ENCODE peak calls at places on chromosomes 12 and 14, in eight cellular contexts. V is lung, A is H9, D is stomach, P is cardiac muscle cell, O is esophagus squamous epithelium, N is SK-N-SH, I is left ventricle myocardium inferior. E is an unnamed sample. For H3K4me1, the result is how much of the 10 kb centered on the place peaks cover.

GRCh38 chr12:44078273-44078672 is 242.4 kb downstream of the TMEM117 start:
- DNase-seq in D (no peak), N (no peak), P (no peak), I (no peak), V (no peak), O (no peak), A (no peak), E (no peak)

GRCh38 chr12:1305063-1305434 is 289.3 kb downstream of the FBXL14 start:
- DNase-seq in O (no peak), P (no peak), V (no peak), N (no peak), A (no peak), I (no peak), D (no peak), E (no peak)

GRCh38 chr14:36556811-36557433 is 25.5 kb downstream of the NKX2-8 start:
- DNase-seq in D (no peak), N (peak), I (no peak), V (no peak), A (no peak), P (peak), O (no peak), E (no peak)

GRCh38 chr12:59929091-59929490 is 333.3 kb downstream of the SLC16A7 start:
- DNase-seq in V (no peak), N (no peak), I (no peak), A (no peak), O (no peak), P (no peak), D (peak), E (no peak)

GRCh38 chr12:107404981-107405380 is 280.6 kb upstream of the PWP1 start:
- DNase-seq in O (no peak), N (peak), D (no peak), I (no peak), V (no peak), P (peak), A (peak), E (peak)

GRCh38 chr12:56129210-56129691 is 1.2 kb downstream of the ESYT1 start:
- DNase-seq in D (peak), P (peak), I (peak), A (peak), V (peak), N (peak), O (no peak), E (peak)

GRCh38 chr14:37399517-37399916 is 195.5 kb downstream of the FOXA1 start:
- DNase-seq in P (no peak), V (no peak), A (no peak), N (no peak), D (no peak), O (no peak), I (no peak), E (no peak)

GRCh38 chr14:94586635-94587034 is 5.4 kb downstream of the SERPINA5 start:
- DNase-seq in P (no peak), N (no peak), I (no peak), A (no peak), D (no peak), V (no peak), O (no peak), E (no peak)

GRCh38 chr12:119153477-119154434 is 25.0 kb upstream of the HSPB8 start:
- DNase-seq in A (peak), V (peak), P (peak), D (peak), O (no peak), N (no peak), I (peak), E (peak)

GRCh38 chr12:126385785-126386184 is 1320.5 kb downstream of the AACS start:
- DNase-seq in D (no peak), P (no peak), A (no peak), O (no peak), V (no peak), I (no peak), N (no peak), E (no peak)

DNA sequence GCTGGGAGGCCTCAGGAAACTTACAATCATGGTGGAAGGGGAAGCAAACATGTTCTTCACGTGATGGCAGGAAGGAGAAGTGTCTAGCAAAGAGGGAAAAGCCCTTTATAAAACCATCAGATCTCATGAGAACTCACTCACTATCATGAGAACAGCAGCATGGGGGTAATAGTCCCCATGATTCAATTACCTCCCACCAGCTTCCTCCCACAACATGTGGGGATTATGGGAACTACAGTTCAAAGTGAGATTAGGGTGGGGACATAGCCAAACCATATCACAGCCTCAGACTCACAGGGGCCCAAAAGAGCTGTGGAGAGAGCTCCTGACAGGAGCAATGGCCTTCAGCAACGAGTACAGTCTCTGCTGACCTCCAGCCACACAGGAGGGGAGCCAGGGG is 151.4 kb downstream of the GXYLT1 start:
- DNase-seq in N (no peak), O (no peak), A (no peak), D (no peak), V (no peak), P (no peak), I (no peak), E (no peak)
- H3K4me1 ChIP-seq in N (under half), O (under half), A (under half), D (under half), V (under half), P (under half), I (under half), E (under half)

DNA sequence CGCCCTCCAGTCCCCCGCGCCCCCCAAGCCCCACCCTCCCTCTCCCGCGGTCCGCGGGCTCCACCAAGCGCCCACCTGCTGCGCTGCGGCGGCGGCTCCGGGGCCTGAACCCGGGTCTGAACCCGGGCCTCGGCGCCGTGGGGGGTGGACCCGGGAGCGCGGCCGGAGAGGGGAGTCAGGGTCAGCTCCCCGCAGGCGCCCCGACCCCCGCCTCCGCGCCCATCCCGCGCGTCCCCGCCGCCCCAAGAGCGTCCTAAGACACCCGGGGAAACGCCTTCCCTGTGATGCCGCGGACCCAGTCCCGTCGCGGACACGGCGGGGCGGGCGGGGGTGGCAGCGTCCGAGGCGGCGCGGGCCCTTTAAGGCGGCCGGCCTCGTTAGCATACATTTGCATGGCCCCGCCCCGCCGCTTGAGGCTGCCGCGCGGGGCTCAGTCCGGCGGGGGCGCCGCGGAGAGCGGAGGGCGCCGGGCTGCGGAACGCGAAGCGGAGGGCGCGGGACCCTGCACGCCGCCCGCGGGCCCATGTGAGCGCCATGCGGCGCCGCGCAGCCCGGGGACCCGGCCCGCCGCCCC is at the start of gene MMP17:
- DNase-seq in N (peak), O (no peak), V (no peak), I (peak), P (peak), A (peak), D (no peak), E (peak)
- TF ChIP-seq CTCF in N (peak), O (no peak), V (no peak), I (peak), P (peak), A (peak), D (no peak), E (no peak)

DNA sequence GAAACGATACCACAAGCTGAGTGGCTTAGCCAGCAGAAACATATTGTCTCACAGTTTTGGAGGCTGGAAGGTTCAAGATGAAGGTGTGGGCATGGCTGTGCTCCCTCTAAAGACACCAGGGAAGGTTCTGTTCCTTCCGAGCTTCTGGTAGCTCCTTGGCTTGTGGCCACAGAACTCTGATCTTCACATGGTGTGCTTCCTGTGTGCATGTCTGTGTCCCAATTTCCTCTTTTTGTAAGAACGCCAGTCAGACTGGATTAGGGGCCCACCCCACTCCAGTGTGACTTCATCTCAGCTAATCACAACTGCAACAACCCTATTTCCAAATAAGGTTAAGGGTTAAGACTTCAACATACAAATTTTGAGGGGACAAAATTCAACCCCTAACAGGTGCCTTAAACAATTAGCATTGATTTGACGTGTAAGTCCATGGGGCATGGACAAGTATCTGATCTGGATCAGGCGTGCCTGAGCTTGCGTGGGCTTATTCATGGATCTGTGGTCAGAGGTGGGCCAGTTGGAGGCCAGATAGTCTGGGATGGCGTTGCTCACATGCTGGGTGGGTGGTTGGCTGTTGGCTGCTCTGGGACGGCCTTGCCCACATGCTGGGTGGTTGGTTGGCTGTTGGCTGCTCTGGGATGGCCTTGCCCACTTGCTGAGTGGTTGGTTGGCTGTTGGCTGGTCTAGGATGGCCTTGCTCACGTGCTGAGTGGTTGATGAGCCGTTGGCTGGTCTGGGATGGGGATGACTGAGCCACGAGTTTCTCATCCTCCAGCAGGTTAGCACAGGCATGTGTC is 88.5 kb downstream of the LGMN start:
- DNase-seq in I (peak), D (no peak), O (no peak), A (no peak), N (no peak), V (peak), P (no peak), E (no peak)
- H3K4me1 ChIP-seq in I (under half), D (under half), O (under half), A (under half), N (under half), V (under half), P (under half), E (under half)

DNA sequence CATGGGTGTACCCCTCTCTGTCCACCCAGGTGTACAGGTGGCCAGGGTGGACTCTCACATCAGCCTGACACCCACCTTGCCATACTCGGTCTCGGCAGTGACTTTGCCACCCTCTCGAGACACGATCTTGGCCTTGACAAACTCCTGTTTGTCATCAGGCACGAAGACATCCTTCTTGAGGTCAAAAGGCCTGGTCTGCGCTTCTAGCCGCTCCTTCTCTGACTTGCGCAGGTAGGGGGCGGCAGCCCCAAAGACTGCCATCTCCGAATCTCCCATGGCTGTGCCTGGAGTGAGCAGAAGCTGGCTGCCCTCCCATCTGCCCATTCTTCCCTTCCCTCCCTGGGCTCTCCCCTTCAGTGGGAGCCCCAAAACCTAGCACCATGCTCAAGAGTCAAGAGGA is 2.0 kb downstream of the MYH7 start:
- DNase-seq in A (peak), N (no peak), I (no peak), D (no peak), V (no peak), O (no peak), P (no peak), E (no peak)
- TF ChIP-seq CTCF in A (peak), N (no peak), I (no peak), D (no peak), V (no peak), O (no peak), P (no peak), E (no peak)

GRCh38 chr14:34359423-34360120 is 102.5 kb downstream of the SPTSSA start:
- DNase-seq in N (no peak), I (no peak), P (peak), A (no peak), O (no peak), V (no peak), D (no peak), E (no peak)

GRCh38 chr14:34356267-34356660 is 105.8 kb downstream of the SPTSSA start:
- DNase-seq in A (no peak), O (no peak), P (no peak), D (no peak), N (no peak), V (no peak), I (no peak), E (no peak)

GRCh38 chr14:34350903-34351302 is 111.1 kb downstream of the SPTSSA start:
- DNase-seq in P (no peak), I (no peak), D (no peak), N (no peak), O (no peak), A (no peak), V (no peak), E (no peak)

GRCh38 chr14:34354556-34354955 is 107.5 kb downstream of the SPTSSA start:
- DNase-seq in I (no peak), P (no peak), D (no peak), O (no peak), A (no peak), V (no peak), N (no peak), E (no peak)

DNA sequence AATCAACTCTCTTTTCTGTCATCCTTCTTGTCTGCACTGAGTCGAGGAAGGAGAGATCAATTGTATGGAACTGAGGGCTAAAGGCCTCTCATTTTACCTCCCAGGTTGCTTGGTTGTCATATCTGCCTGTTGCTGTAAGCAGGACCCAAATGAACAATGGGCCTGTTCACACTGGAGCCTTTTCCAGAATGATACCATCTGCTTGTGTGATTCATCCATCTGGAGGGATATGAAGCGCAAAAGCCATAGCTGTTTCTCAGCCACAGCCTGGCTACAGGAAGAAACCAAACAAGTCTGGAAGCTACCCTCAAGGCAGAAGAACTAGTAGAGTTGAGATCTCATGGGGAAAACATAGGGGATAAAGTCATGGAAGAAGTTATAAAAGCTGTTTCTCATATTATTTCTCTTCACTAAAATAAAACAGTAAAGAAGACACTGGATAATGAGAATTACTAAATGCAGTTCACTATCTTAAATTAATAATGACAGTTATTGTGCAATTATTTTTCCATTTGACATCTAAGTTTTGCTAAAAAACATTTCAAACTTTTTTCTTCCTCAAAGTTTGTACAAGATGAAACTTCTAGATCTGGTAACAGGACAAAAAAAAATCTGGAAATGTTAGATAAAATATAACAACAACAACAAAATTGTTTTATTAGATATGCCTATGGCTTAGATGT is 106.3 kb downstream of the SPTSSA start:
- DNase-seq in V (no peak), A (no peak), I (no peak), P (no peak), N (peak), O (no peak), D (no peak), E (no peak)
- H3K4me1 ChIP-seq in V (under half), A (under half), I (under half), P (under half), N (under half), O (under half), D (under half), E (under half)

DNA sequence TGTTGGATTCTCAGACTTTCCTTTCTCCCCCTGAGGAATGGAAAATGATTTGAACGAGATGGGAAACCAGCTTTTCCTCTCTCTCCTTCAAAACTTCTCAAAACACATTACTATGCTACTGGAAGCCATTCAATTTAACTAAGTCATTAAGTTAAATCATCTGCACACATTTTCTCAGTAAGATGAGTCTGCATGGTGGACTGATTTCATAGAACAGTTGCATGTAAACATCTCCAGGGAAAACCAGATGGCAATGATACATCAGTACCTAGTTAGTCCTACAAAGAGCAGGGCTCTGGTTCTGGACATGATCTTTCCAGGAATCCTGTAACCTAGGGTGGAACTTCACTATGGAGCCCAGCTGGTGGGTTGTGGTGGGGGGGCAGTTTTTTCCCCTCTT is 59.9 kb downstream of the BMP4 start:
- DNase-seq in D (no peak), O (no peak), I (no peak), A (no peak), V (no peak), P (no peak), N (no peak), E (no peak)
- TF ChIP-seq CTCF in D (no peak), O (no peak), I (no peak), A (no peak), V (no peak), P (no peak), N (no peak), E (no peak)

E was measured in right lobe of liver.